ENCODE peak calls at places on chromosomes 16 and 17, in seven cellular contexts. One of them, this sample, is unnamed.

GRCh38 chr17:39903158-39903884 is 15.1 kb downstream of the GSDMB start:
- DNase-seq in pancreas: no peak
- DNase-seq in breast epithelium: no peak
- DNase-seq in uterus: no peak
- DNase-seq in stomach: no peak
- DNase-seq in H1: no peak
- DNase-seq in left ventricle myocardium inferior: no peak
- DNase-seq in this sample: no peak

GRCh38 chr17:36824678-36825091 is 112.6 kb upstream of the LHX1 start:
- DNase-seq in stomach: no peak
- DNase-seq in H1: no peak
- DNase-seq in pancreas: no peak
- DNase-seq in left ventricle myocardium inferior: no peak
- DNase-seq in breast epithelium: no peak
- DNase-seq in uterus: no peak
- DNase-seq in this sample: no peak

GRCh38 chr17:29595107-29595942 is 2.4 kb downstream of the ANKRD13B start:
- DNase-seq in stomach: no peak
- DNase-seq in pancreas: peak; percentile 28
- DNase-seq in left ventricle myocardium inferior: no peak
- DNase-seq in uterus: no peak
- DNase-seq in H1: no peak
- DNase-seq in breast epithelium: no peak
- DNase-seq in this sample: no peak

GRCh38 chr17:16906670-16907069 is 65.2 kb downstream of the TNFRSF13B start:
- DNase-seq in uterus: no peak
- DNase-seq in left ventricle myocardium inferior: no peak
- DNase-seq in H1: no peak
- DNase-seq in pancreas: no peak
- DNase-seq in stomach: no peak
- DNase-seq in breast epithelium: no peak
- DNase-seq in this sample: no peak

GRCh38 chr17:65850486-65850885 is 289.0 kb upstream of the AXIN2 start:
- DNase-seq in stomach: no peak
- DNase-seq in H1: no peak
- DNase-seq in pancreas: no peak
- DNase-seq in uterus: no peak
- DNase-seq in breast epithelium: no peak
- DNase-seq in left ventricle myocardium inferior: no peak
- DNase-seq in this sample: no peak

GRCh38 chr16:57624044-57624688 is 4.3 kb upstream of the ADGRG1 start:
- DNase-seq in pancreas: peak; percentile 12
- DNase-seq in breast epithelium: no peak
- DNase-seq in stomach: no peak
- DNase-seq in uterus: no peak
- DNase-seq in left ventricle myocardium inferior: no peak
- DNase-seq in H1: no peak
- DNase-seq in this sample: no peak

GRCh38 chr17:13395346-13395745 is 206.4 kb downstream of the HS3ST3A1 start:
- DNase-seq in stomach: no peak
- DNase-seq in pancreas: no peak
- DNase-seq in breast epithelium: no peak
- DNase-seq in H1: no peak
- DNase-seq in left ventricle myocardium inferior: no peak
- DNase-seq in uterus: no peak
- DNase-seq in this sample: no peak

GRCh38 chr16:470418-470817 is 45.0 kb downstream of the RAB11FIP3 start:
- DNase-seq in stomach: no peak
- DNase-seq in H1: no peak
- DNase-seq in uterus: no peak
- DNase-seq in left ventricle myocardium inferior: no peak
- DNase-seq in pancreas: no peak
- DNase-seq in breast epithelium: no peak
- DNase-seq in this sample: no peak

GRCh38 chr16:27432600-27432957 is 30.6 kb downstream of the IL21R start:
- DNase-seq in uterus: no peak
- DNase-seq in H1: no peak
- DNase-seq in left ventricle myocardium inferior: no peak
- DNase-seq in stomach: no peak
- DNase-seq in pancreas: no peak
- DNase-seq in breast epithelium: no peak
- DNase-seq in this sample: no peak

GRCh38 chr17:27403480-27404005 is 52.7 kb upstream of the KSR1 start:
- DNase-seq in stomach: no peak
- DNase-seq in uterus: no peak
- DNase-seq in pancreas: no peak
- DNase-seq in breast epithelium: no peak
- DNase-seq in left ventricle myocardium inferior: no peak
- DNase-seq in H1: no peak
- DNase-seq in this sample: no peak

GRCh38 chr16:58507195-58507962 is 7.4 kb downstream of the NDRG4 start:
- DNase-seq in pancreas: no peak
- DNase-seq in H1: no peak
- DNase-seq in stomach: peak; percentile 24
- DNase-seq in breast epithelium: no peak
- DNase-seq in uterus: no peak
- DNase-seq in left ventricle myocardium inferior: no peak
- DNase-seq in this sample: no peak

GRCh38 chr16:23874613-23875294 is 39.0 kb downstream of the PRKCB start:
- DNase-seq in stomach: no peak
- DNase-seq in uterus: no peak
- DNase-seq in left ventricle myocardium inferior: no peak
- DNase-seq in pancreas: no peak
- DNase-seq in H1: no peak
- DNase-seq in breast epithelium: no peak
- DNase-seq in this sample: no peak

GRCh38 chr17:16918443-16918842 is 53.5 kb downstream of the TNFRSF13B start:
- DNase-seq in H1: no peak
- DNase-seq in breast epithelium: no peak
- DNase-seq in left ventricle myocardium inferior: no peak
- DNase-seq in pancreas: no peak
- DNase-seq in uterus: no peak
- DNase-seq in stomach: peak; percentile 7
- DNase-seq in this sample: no peak

GRCh38 chr17:41583137-41584127 is 3.3 kb downstream of the KRT14 start:
- DNase-seq in breast epithelium: no peak
- DNase-seq in stomach: peak; percentile 30
- DNase-seq in H1: no peak
- DNase-seq in left ventricle myocardium inferior: no peak
- DNase-seq in pancreas: peak; percentile 70
- DNase-seq in uterus: no peak
- DNase-seq in this sample: no peak

GRCh38 chr17:10081571-10082169 is 116.7 kb downstream of the GAS7 start:
- DNase-seq in left ventricle myocardium inferior: no peak
- DNase-seq in breast epithelium: no peak
- DNase-seq in pancreas: no peak
- DNase-seq in uterus: no peak
- DNase-seq in stomach: no peak
- DNase-seq in H1: no peak
- DNase-seq in this sample: no peak

GRCh38 chr17:58402047-58402446 is 15.3 kb downstream of the RNF43 start:
- DNase-seq in pancreas: no peak
- DNase-seq in left ventricle myocardium inferior: no peak
- DNase-seq in H1: no peak
- DNase-seq in uterus: no peak
- DNase-seq in breast epithelium: no peak
- DNase-seq in stomach: no peak
- DNase-seq in this sample: no peak

GRCh38 chr17:69335018-69335417 is 8.1 kb upstream of the ABCA5 start:
- DNase-seq in breast epithelium: no peak
- DNase-seq in pancreas: no peak
- DNase-seq in left ventricle myocardium inferior: no peak
- DNase-seq in stomach: no peak
- DNase-seq in uterus: no peak
- DNase-seq in H1: no peak
- DNase-seq in this sample: no peak

GRCh38 chr17:42855048-42855596 is 4.1 kb downstream of the AOC3 start:
- DNase-seq in pancreas: no peak
- DNase-seq in stomach: no peak
- DNase-seq in left ventricle myocardium inferior: no peak
- DNase-seq in breast epithelium: no peak
- DNase-seq in uterus: no peak
- DNase-seq in H1: no peak
- DNase-seq in this sample: no peak

GRCh38 chr17:18176152-18176551 is 7.5 kb upstream of the ALKBH5 start:
- DNase-seq in stomach: no peak
- DNase-seq in H1: no peak
- DNase-seq in breast epithelium: no peak
- DNase-seq in left ventricle myocardium inferior: no peak
- DNase-seq in uterus: no peak
- DNase-seq in pancreas: no peak
- DNase-seq in this sample: no peak

GRCh38 chr16:22220714-22221113 is 14.6 kb downstream of the EEF2K start:
- DNase-seq in uterus: peak; percentile 43
- DNase-seq in stomach: peak; percentile 55
- DNase-seq in left ventricle myocardium inferior: peak; percentile 47
- DNase-seq in breast epithelium: no peak
- DNase-seq in H1: no peak
- DNase-seq in pancreas: no peak
- DNase-seq in this sample: no peak

GRCh38 chr17:44348234-44348987 is 3.3 kb downstream of the GRN start:
- DNase-seq in uterus: no peak
- DNase-seq in pancreas: no peak
- DNase-seq in breast epithelium: no peak
- DNase-seq in stomach: no peak
- DNase-seq in left ventricle myocardium inferior: no peak
- DNase-seq in H1: no peak
- DNase-seq in this sample: no peak

GRCh38 chr17:38713456-38713855 is 8.4 kb downstream of the MLLT6 start:
- DNase-seq in breast epithelium: no peak
- DNase-seq in uterus: no peak
- DNase-seq in H1: peak; percentile 50
- DNase-seq in stomach: no peak
- DNase-seq in left ventricle myocardium inferior: no peak
- DNase-seq in pancreas: no peak
- DNase-seq in this sample: no peak

GRCh38 chr16:86508947-86509758 is 1.2 kb upstream of the FOXF1 start:
- DNase-seq in stomach: no peak
- DNase-seq in left ventricle myocardium inferior: peak; percentile 53
- DNase-seq in breast epithelium: no peak
- DNase-seq in pancreas: peak; percentile 65
- DNase-seq in uterus: peak; percentile 46
- DNase-seq in H1: peak; percentile 69
- DNase-seq in this sample: no peak

GRCh38 chr17:31472137-31472536 is 80.7 kb downstream of the RAB11FIP4 start:
- DNase-seq in left ventricle myocardium inferior: no peak
- DNase-seq in stomach: no peak
- DNase-seq in pancreas: no peak
- DNase-seq in uterus: no peak
- DNase-seq in H1: no peak
- DNase-seq in breast epithelium: no peak
- DNase-seq in this sample: no peak

GRCh38 chr17:83183150-83183820 is 103.9 kb downstream of the METRNL start:
- DNase-seq in pancreas: no peak
- DNase-seq in stomach: no peak
- DNase-seq in H1: peak; percentile 17
- DNase-seq in left ventricle myocardium inferior: no peak
- DNase-seq in uterus: no peak
- DNase-seq in breast epithelium: peak; percentile 14
- DNase-seq in this sample: no peak

GRCh38 chr17:953767-954166 is 25.8 kb downstream of the NXN start:
- DNase-seq in pancreas: no peak
- DNase-seq in H1: no peak
- DNase-seq in stomach: no peak
- DNase-seq in left ventricle myocardium inferior: no peak
- DNase-seq in breast epithelium: no peak
- DNase-seq in uterus: no peak
- DNase-seq in this sample: no peak

GRCh38 chr17:76053230-76054111 is 18.8 kb downstream of the SRP68 start:
- DNase-seq in uterus: no peak
- DNase-seq in stomach: no peak
- DNase-seq in pancreas: no peak
- DNase-seq in breast epithelium: no peak
- DNase-seq in H1: no peak
- DNase-seq in left ventricle myocardium inferior: no peak
- DNase-seq in this sample: no peak

GRCh38 chr17:520447-521167 is 168.0 kb upstream of the RPH3AL start:
- DNase-seq in breast epithelium: no peak
- DNase-seq in H1: no peak
- DNase-seq in stomach: no peak
- DNase-seq in left ventricle myocardium inferior: no peak
- DNase-seq in pancreas: no peak
- DNase-seq in uterus: no peak
- DNase-seq in this sample: no peak

GRCh38 chr16:52747196-52747595 is 200.3 kb upstream of the TOX3 start:
- DNase-seq in breast epithelium: no peak
- DNase-seq in pancreas: no peak
- DNase-seq in uterus: no peak
- DNase-seq in left ventricle myocardium inferior: no peak
- DNase-seq in stomach: no peak
- DNase-seq in H1: no peak
- DNase-seq in this sample: no peak

GRCh38 chr17:78769200-78769773 is 12.8 kb downstream of the CYTH1 start:
- DNase-seq in H1: no peak
- DNase-seq in stomach: no peak
- DNase-seq in uterus: no peak
- DNase-seq in pancreas: no peak
- DNase-seq in left ventricle myocardium inferior: no peak
- DNase-seq in breast epithelium: no peak
- DNase-seq in this sample: no peak
- TF ChIP-seq CTCF in H1: peak; percentile 34
- TF ChIP-seq CTCF in stomach: no peak
- TF ChIP-seq CTCF in uterus: no peak
- TF ChIP-seq CTCF in pancreas: no peak
- TF ChIP-seq CTCF in left ventricle myocardium inferior: no peak
- TF ChIP-seq CTCF in breast epithelium: peak; percentile 12
- TF ChIP-seq CTCF in this sample: no peak

GRCh38 chr17:81008140-81008539 is 16.5 kb downstream of the CHMP6 start:
- DNase-seq in pancreas: peak; percentile 14
- DNase-seq in breast epithelium: no peak
- DNase-seq in uterus: no peak
- DNase-seq in H1: no peak
- DNase-seq in stomach: no peak
- DNase-seq in left ventricle myocardium inferior: no peak
- DNase-seq in this sample: no peak
- H3K9me3 ChIP-seq in pancreas: no peaks in the 10 kb centered on the region
- H3K9me3 ChIP-seq in breast epithelium: peaks cover 6% of the 10 kb centered on the region
- H3K9me3 ChIP-seq in uterus: peaks cover 3% of the 10 kb centered on the region
- H3K9me3 ChIP-seq in H1: peaks cover 9% of the 10 kb centered on the region
- H3K9me3 ChIP-seq in stomach: peaks cover 14% of the 10 kb centered on the region
- H3K9me3 ChIP-seq in left ventricle myocardium inferior: peaks cover 14% of the 10 kb centered on the region
- H3K9me3 ChIP-seq in this sample: peaks cover 9% of the 10 kb centered on the region

GRCh38 chr16:13896543-13897182 is 23.3 kb upstream of the ERCC4 start:
- DNase-seq in left ventricle myocardium inferior: no peak
- DNase-seq in H1: no peak
- DNase-seq in pancreas: no peak
- DNase-seq in stomach: no peak
- DNase-seq in uterus: no peak
- DNase-seq in breast epithelium: no peak
- DNase-seq in this sample: no peak
- TF ChIP-seq CTCF in left ventricle myocardium inferior: no peak
- TF ChIP-seq CTCF in H1: no peak
- TF ChIP-seq CTCF in pancreas: no peak
- TF ChIP-seq CTCF in stomach: no peak
- TF ChIP-seq CTCF in uterus: no peak
- TF ChIP-seq CTCF in breast epithelium: no peak
- TF ChIP-seq CTCF in this sample: no peak

GRCh38 chr17:5182597-5183409 is 8.9 kb downstream of the ZNF594 start:
- DNase-seq in H1: no peak
- DNase-seq in pancreas: no peak
- DNase-seq in stomach: no peak
- DNase-seq in breast epithelium: no peak
- DNase-seq in uterus: no peak
- DNase-seq in left ventricle myocardium inferior: no peak
- DNase-seq in this sample: no peak
- H3K9me3 ChIP-seq in H1: peaks cover 97% of the 10 kb centered on the region
- H3K9me3 ChIP-seq in pancreas: peaks cover 36% of the 10 kb centered on the region
- H3K9me3 ChIP-seq in stomach: peaks cover 100% of the 10 kb centered on the region
- H3K9me3 ChIP-seq in breast epithelium: peaks cover 89% of the 10 kb centered on the region
- H3K9me3 ChIP-seq in uterus: peaks cover 96% of the 10 kb centered on the region
- H3K9me3 ChIP-seq in left ventricle myocardium inferior: peaks cover 100% of the 10 kb centered on the region
- H3K9me3 ChIP-seq in this sample: peaks cover 33% of the 10 kb centered on the region

GRCh38 chr16:11871193-11871592 is 19.9 kb upstream of the RSL1D1 start:
- DNase-seq in H1: no peak
- DNase-seq in stomach: no peak
- DNase-seq in breast epithelium: no peak
- DNase-seq in uterus: no peak
- DNase-seq in pancreas: no peak
- DNase-seq in left ventricle myocardium inferior: no peak
- DNase-seq in this sample: no peak
- TF ChIP-seq CTCF in H1: peak; percentile 18
- TF ChIP-seq CTCF in stomach: no peak
- TF ChIP-seq CTCF in breast epithelium: no peak
- TF ChIP-seq CTCF in uterus: no peak
- TF ChIP-seq CTCF in pancreas: no peak
- TF ChIP-seq CTCF in left ventricle myocardium inferior: peak; percentile 27
- TF ChIP-seq CTCF in this sample: no peak

This sample was measured in esophagus squamous epithelium.